ENCODE peak calls at places on chromosomes 3 and 15, in eight cellular contexts. H, O, G, X, U, E, A and W are unnamed samples.

GRCh38 chr3:124760601-124761000 is 30.3 kb downstream of the UMPS start:
- DNase-seq in A (no peak), O (no peak), H (no peak), G (no peak), E (peak; percentile 61), U (peak; percentile 42), X (no peak), W (no peak)

GRCh38 chr3:68866157-68866556 is 66.2 kb downstream of the TAFA4 start:
- DNase-seq in O (no peak), A (no peak), X (no peak), H (no peak), G (no peak), E (no peak), U (no peak), W (no peak)

GRCh38 chr3:52244061-52244628 is 1.4 kb upstream of the PPM1M start:
- DNase-seq in U (peak; percentile 32), O (peak; percentile 15), G (peak; percentile 30), E (peak; percentile 19), H (no peak), A (no peak), X (peak; percentile 86), W (no peak)

GRCh38 chr15:60840703-60841411 is 361.9 kb upstream of the ICE2 start:
- DNase-seq in E (no peak), X (no peak), O (no peak), A (no peak), H (no peak), G (no peak), U (no peak), W (no peak)

GRCh38 chr3:26505399-26505798 is 117.2 kb upstream of the LRRC3B start:
- DNase-seq in O (no peak), E (no peak), H (no peak), X (no peak), U (no peak), G (no peak), A (no peak), W (no peak)

GRCh38 chr3:42706721-42707619 is 4.4 kb upstream of the HHATL start:
- DNase-seq in U (no peak), G (no peak), X (no peak), E (no peak), H (no peak), O (no peak), A (no peak), W (no peak)

GRCh38 chr3:123289336-123290106 is 87.8 kb downstream of the SEC22A start:
- DNase-seq in X (no peak), H (no peak), O (no peak), E (no peak), A (no peak), G (no peak), U (no peak), W (no peak)

GRCh38 chr15:52670087-52670486 is 9.1 kb downstream of the ATOSA start:
- DNase-seq in A (no peak), E (no peak), U (no peak), O (no peak), H (no peak), X (no peak), G (no peak), W (no peak)

GRCh38 chr15:77659350-77660321 is 26.9 kb upstream of the LINGO1 start:
- DNase-seq in E (peak; percentile 39), G (peak; percentile 41), H (no peak), A (no peak), U (peak; percentile 35), X (peak; percentile 8), O (no peak), W (no peak)

GRCh38 chr3:125375950-125376679 is 990 bp upstream of the ZNF148 start:
- DNase-seq in A (no peak), U (no peak), H (no peak), O (no peak), X (no peak), E (peak; percentile 44), G (no peak), W (no peak)

GRCh38 chr15:81981888-81982287 is 63.9 kb downstream of the MEX3B start:
- DNase-seq in G (no peak), X (no peak), E (peak; percentile 22), U (peak; percentile 10), A (no peak), H (no peak), O (no peak), W (no peak)

GRCh38 chr3:51696954-51697353 is 9.9 kb upstream of the GRM2 start:
- DNase-seq in E (no peak), X (no peak), H (no peak), G (no peak), U (no peak), A (no peak), O (no peak), W (no peak)

GRCh38 chr15:77684341-77685081 is 51.8 kb upstream of the LINGO1 start:
- DNase-seq in U (no peak), X (no peak), G (no peak), A (no peak), H (no peak), E (no peak), O (no peak), W (no peak)

GRCh38 chr3:150317469-150317868 is 90.6 kb upstream of the TSC22D2 start:
- DNase-seq in X (no peak), E (no peak), G (no peak), H (no peak), U (no peak), A (peak; percentile 74), O (no peak), W (no peak)

GRCh38 chr15:59329091-59329490 is 43.6 kb downstream of the MYO1E start:
- DNase-seq in G (no peak), O (no peak), X (no peak), U (no peak), E (no peak), A (no peak), H (no peak), W (no peak)

GRCh38 chr3:168096210-168096795 is 579 bp upstream of the GOLIM4 start:
- DNase-seq in O (no peak), E (peak; percentile 94), U (no peak), X (no peak), A (peak; percentile 80), G (peak; percentile 61), H (no peak), W (peak; percentile 84)

GRCh38 chr3:160129459-160130061 is 95.7 kb upstream of the C3orf80 start:
- DNase-seq in E (peak; percentile 93), O (no peak), G (no peak), A (peak; percentile 68), X (no peak), H (no peak), U (peak; percentile 32), W (peak; percentile 94)

GRCh38 chr3:119808843-119809242 is 26.9 kb downstream of the NR1I2 start:
- DNase-seq in E (no peak), U (no peak), A (no peak), H (no peak), G (no peak), X (no peak), O (no peak), W (no peak)

GRCh38 chr3:119808244-119808643 is 26.3 kb downstream of the NR1I2 start:
- DNase-seq in H (no peak), A (no peak), G (no peak), X (no peak), E (no peak), O (no peak), U (no peak), W (no peak)

GRCh38 chr3:119812491-119813058 is 30.7 kb downstream of the NR1I2 start:
- DNase-seq in U (peak; percentile 57), G (no peak), O (no peak), A (no peak), H (no peak), X (no peak), E (no peak), W (no peak)

GRCh38 chr3:119809249-119810017 is 27.5 kb downstream of the NR1I2 start:
- DNase-seq in H (no peak), E (no peak), A (no peak), U (no peak), G (no peak), X (no peak), O (no peak), W (no peak)

DNA sequence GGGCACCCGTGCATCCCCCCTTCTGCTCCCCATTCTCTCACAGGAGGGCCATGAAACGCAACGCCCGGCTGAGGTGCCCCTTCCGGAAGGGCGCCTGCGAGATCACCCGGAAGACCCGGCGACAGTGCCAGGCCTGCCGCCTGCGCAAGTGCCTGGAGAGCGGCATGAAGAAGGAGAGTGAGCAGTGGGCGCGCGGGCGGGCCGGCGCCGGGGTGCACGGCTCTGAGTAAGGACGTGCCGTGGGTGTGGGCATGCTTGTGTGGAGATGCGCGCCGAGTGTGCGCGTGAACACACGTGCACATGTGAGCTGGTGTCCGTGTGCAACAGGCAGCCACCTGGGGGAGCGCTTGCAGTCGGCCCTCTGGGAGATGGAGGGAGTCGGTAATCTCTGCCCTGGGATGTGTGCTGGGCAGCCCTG is 28.1 kb downstream of the NR1I2 start:
- DNase-seq in A (no peak), E (peak; percentile 32), H (peak; percentile 10), O (no peak), G (peak; percentile 37), U (no peak), X (peak; percentile 49), W (no peak)
- H3K4me3 ChIP-seq in A (no peak overlapping the region), E (peak overlapping the region; percentile 43), H (peak overlapping the region; percentile 52), O (peak overlapping the region; percentile 12), G (peak overlapping the region; percentile 66), U (peak overlapping the region; percentile 21), X (peak overlapping the region; percentile 30), W (peak overlapping the region; percentile 40)

DNA sequence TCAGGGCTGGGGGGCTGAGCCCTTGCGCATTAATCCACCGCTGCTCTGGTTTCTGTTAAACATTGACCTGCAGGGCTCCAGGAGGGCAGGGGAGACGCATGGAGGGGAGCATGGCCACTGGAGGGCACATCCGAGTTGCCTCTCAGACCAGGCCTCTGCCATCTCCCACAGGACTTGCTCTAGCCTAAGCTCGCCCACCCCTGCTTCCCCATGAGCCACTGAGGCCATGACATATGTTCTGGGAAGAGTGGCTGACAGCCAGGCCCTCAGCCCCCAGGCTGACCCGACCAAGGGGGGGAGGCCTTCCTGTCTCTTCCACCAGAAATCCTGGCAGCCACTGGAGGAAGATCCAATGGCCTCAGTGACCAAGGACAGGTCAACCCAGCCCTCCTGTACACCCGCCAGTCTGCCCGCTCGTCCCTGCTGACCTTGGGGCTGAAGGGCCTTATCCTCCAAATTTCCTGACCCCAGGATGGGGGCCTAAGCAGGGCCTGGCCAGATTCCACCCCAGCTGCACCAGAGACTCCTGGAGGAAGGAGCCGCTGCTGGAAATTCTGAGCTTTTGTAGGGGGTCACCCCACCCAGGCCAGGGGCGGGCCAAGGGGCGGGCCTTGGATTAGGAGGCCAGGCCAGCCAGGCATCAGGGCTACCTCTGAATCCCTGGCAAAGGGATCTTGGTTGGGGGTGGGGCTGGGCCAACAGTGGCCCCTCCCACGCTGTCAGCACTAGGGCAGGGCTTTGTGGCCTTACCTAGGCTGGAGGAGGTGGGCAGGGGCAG is at the start of gene HYAL1:
- DNase-seq in G (peak; percentile 77), A (no peak), U (peak; percentile 91), O (peak; percentile 63), H (no peak), X (no peak), E (no peak), W (no peak)
- TF ChIP-seq CTCF in G (peak; percentile 25), A (no peak), U (peak; percentile 26), O (no peak), H (no peak), X (peak; percentile 2), E (peak; percentile 17), W (peak; percentile 9)

GRCh38 chr15:31338879-31339557 is 12.4 kb downstream of the KLF13 start:
- DNase-seq in X (peak; percentile 63), G (peak; percentile 54), U (peak; percentile 88), A (no peak), O (no peak), H (no peak), E (peak; percentile 59), W (peak; percentile 55)
- H3K4me3 ChIP-seq in X (no peak overlapping the region), G (no peak overlapping the region), U (no peak overlapping the region), A (no peak overlapping the region), O (no peak overlapping the region), H (peak overlapping the region; percentile 2), E (no peak overlapping the region), W (no peak overlapping the region)

GRCh38 chr3:118168175-118168574 is 866.5 kb downstream of the IGSF11 start:
- DNase-seq in G (no peak), X (no peak), E (no peak), A (no peak), O (no peak), U (no peak), H (no peak), W (no peak)
- TF ChIP-seq CTCF in G (no peak), X (no peak), E (no peak), A (no peak), O (no peak), U (no peak), H (no peak), W (no peak)